ENCODE peak calls at places on chromosomes 7 and 10, in ten cellular contexts. K is stimulated activated CD8-positive, alpha-beta memory T cell treated with anti-CD3 and anti-CD28 coated beads, Interleukin-4, amount 100 ng/mL, for 24 hours; B is chondrocyte; J is activated CD8-positive, alpha-beta memory T cell treated with anti-CD3 and anti-CD28 coated beads for 24 hours; Z is fibroblast of villous mesenchyme; L is cardiac fibroblast; V is fibroblast of the conjunctiva; U is MCF 10A; M is neural crest cell; Q is kidney epithelial cell. G is an unnamed sample.

GRCh38 chr10:87886635-87887034 is 23.2 kb downstream of the PTEN start:
- DNase-seq in K (no peak), B (no peak), J (no peak), Z (no peak), L (no peak), V (no peak), U (no peak), M (no peak), Q (no peak), G (no peak)

GRCh38 chr7:121273467-121274167 is 55.2 kb upstream of the WNT16 start:
- DNase-seq in K (no peak), B (no peak), J (no peak), Z (no peak), L (no peak), V (peak; percentile 17), U (no peak), M (no peak), Q (no peak), G (no peak)

GRCh38 chr7:128739990-128740682 is 977 bp downstream of the CALU start:
- DNase-seq in K (no peak), B (no peak), J (no peak), Z (no peak), L (no peak), V (no peak), U (no peak), M (no peak), Q (no peak), G (no peak)

GRCh38 chr7:20240080-20240926 is 23.1 kb upstream of the MACC1 start:
- DNase-seq in K (no peak), B (no peak), J (no peak), Z (no peak), L (no peak), V (no peak), U (no peak), M (no peak), Q (no peak), G (no peak)

GRCh38 chr10:12455774-12456173 is 106.4 kb downstream of the CAMK1D start:
- DNase-seq in K (no peak), B (no peak), J (no peak), Z (no peak), L (peak; percentile 7), V (no peak), U (peak; percentile 27), M (no peak), Q (no peak), G (no peak)

GRCh38 chr7:73856941-73857340 is 4.0 kb upstream of the TMEM270 start:
- DNase-seq in K (no peak), B (no peak), J (no peak), Z (no peak), L (no peak), V (no peak), U (no peak), M (no peak), Q (no peak), G (no peak)

GRCh38 chr10:132036887-132037675 is 28.7 kb upstream of the JAKMIP3 start:
- DNase-seq in K (no peak), B (peak; percentile 69), J (no peak), Z (no peak), L (peak; percentile 5), V (no peak), U (no peak), M (no peak), Q (no peak), G (no peak)

GRCh38 chr7:98066934-98067507 is 39.6 kb upstream of the LMTK2 start:
- DNase-seq in K (no peak), B (no peak), J (no peak), Z (peak; percentile 41), L (no peak), V (no peak), U (no peak), M (no peak), Q (no peak), G (no peak)

GRCh38 chr10:21279217-21279575 is 246.3 kb downstream of the SKIDA1 start:
- DNase-seq in K (no peak), B (no peak), J (no peak), Z (no peak), L (no peak), V (no peak), U (no peak), M (no peak), Q (no peak), G (no peak)

GRCh38 chr10:112307631-112308502 is 24.7 kb downstream of the TECTB start:
- DNase-seq in K (no peak), B (no peak), J (peak; percentile 57), Z (peak; percentile 51), L (peak; percentile 61), V (peak; percentile 8), U (peak; percentile 74), M (peak; percentile 28), Q (no peak), G (no peak)

GRCh38 chr10:113992601-113993011 is 51.1 kb upstream of the ADRB1 start:
- DNase-seq in K (no peak), B (no peak), J (no peak), Z (no peak), L (no peak), V (no peak), U (peak; percentile 15), M (no peak), Q (no peak), G (no peak)

GRCh38 chr10:102233997-102234396 is 7.3 kb downstream of the PITX3 start:
- DNase-seq in K (no peak), B (no peak), J (no peak), Z (no peak), L (no peak), V (no peak), U (no peak), M (no peak), Q (no peak), G (no peak)

GRCh38 chr7:132066776-132067175 is 509.5 kb downstream of the PLXNA4 start:
- DNase-seq in K (no peak), B (no peak), J (no peak), Z (peak; percentile 13), L (peak; percentile 38), V (no peak), U (no peak), M (no peak), Q (no peak), G (no peak)

GRCh38 chr7:48255046-48255445 is 83.8 kb downstream of the ABCA13 start:
- DNase-seq in K (no peak), B (no peak), J (no peak), Z (peak; percentile 52), L (peak; percentile 55), V (no peak), U (peak; percentile 5), M (no peak), Q (peak; percentile 31), G (no peak)

GRCh38 chr10:24722131-24722675 is 1.5 kb downstream of the ARHGAP21 start:
- DNase-seq in K (no peak), B (no peak), J (no peak), Z (no peak), L (peak; percentile 40), V (no peak), U (peak; percentile 38), M (no peak), Q (no peak), G (no peak)

GRCh38 chr7:75638607-75639070 is 100.1 kb downstream of the HIP1 start:
- DNase-seq in K (no peak), B (no peak), J (peak; percentile 59), Z (peak; percentile 36), L (peak; percentile 22), V (no peak), U (peak; percentile 52), M (peak; percentile 51), Q (no peak), G (no peak)

GRCh38 chr10:91758303-91759146 is 39.7 kb upstream of the TNKS2 start:
- DNase-seq in K (no peak), B (no peak), J (no peak), Z (peak; percentile 70), L (peak; percentile 77), V (peak; percentile 58), U (peak; percentile 52), M (no peak), Q (peak; percentile 38), G (no peak)

GRCh38 chr7:67854784-67855183 is 858.2 kb downstream of the TYW1 start:
- DNase-seq in K (no peak), B (no peak), J (no peak), Z (no peak), L (no peak), V (no peak), U (no peak), M (no peak), Q (no peak), G (no peak)

GRCh38 chr10:132488231-132488821 is 49.3 kb upstream of the INPP5A start:
- DNase-seq in K (no peak), B (peak; percentile 92), J (no peak), Z (no peak), L (no peak), V (no peak), U (no peak), M (no peak), Q (no peak), G (no peak)

GRCh38 chr10:89278034-89278535 is 23.8 kb upstream of the IFIT2 start:
- DNase-seq in K (no peak), B (no peak), J (no peak), Z (peak; percentile 98), L (peak; percentile 98), V (peak; percentile 93), U (peak; percentile 98), M (no peak), Q (peak; percentile 96), G (peak; percentile 98)

GRCh38 chr10:22606164-22606614 is 108.2 kb downstream of the PIP4K2A start:
- DNase-seq in K (no peak), B (no peak), J (peak; percentile 62), Z (peak; percentile 85), L (peak; percentile 48), V (no peak), U (peak; percentile 29), M (no peak), Q (no peak), G (no peak)

GRCh38 chr7:136359333-136359903 is 382.3 kb upstream of the MTPN start:
- DNase-seq in K (no peak), B (no peak), J (no peak), Z (no peak), L (no peak), V (no peak), U (no peak), M (no peak), Q (no peak), G (no peak)

GRCh38 chr7:14233026-14233897 is 243.8 kb upstream of the ETV1 start:
- DNase-seq in K (no peak), B (no peak), J (no peak), Z (no peak), L (peak; percentile 59), V (no peak), U (no peak), M (no peak), Q (peak; percentile 9), G (no peak)

GRCh38 chr10:49138361-49138891 is 4.6 kb upstream of the FAM170B start:
- DNase-seq in K (no peak), B (no peak), J (peak; percentile 24), Z (peak; percentile 37), L (peak; percentile 30), V (no peak), U (no peak), M (no peak), Q (no peak), G (no peak)

GRCh38 chr10:34834274-34834673 is 19.2 kb upstream of the PARD3 start:
- DNase-seq in K (no peak), B (no peak), J (no peak), Z (no peak), L (no peak), V (no peak), U (peak; percentile 65), M (no peak), Q (no peak), G (no peak)

GRCh38 chr7:45638916-45639315 is 64.7 kb downstream of the ADCY1 start:
- DNase-seq in K (no peak), B (no peak), J (no peak), Z (no peak), L (no peak), V (no peak), U (no peak), M (no peak), Q (no peak), G (no peak)

GRCh38 chr10:91590142-91590903 is 42.5 kb downstream of the PPP1R3C start:
- DNase-seq in K (no peak), B (no peak), J (no peak), Z (peak; percentile 94), L (peak; percentile 89), V (peak; percentile 93), U (peak; percentile 64), M (no peak), Q (no peak), G (no peak)

GRCh38 chr10:78765726-78766335 is 302.9 kb upstream of the ZMIZ1 start:
- DNase-seq in K (no peak), B (no peak), J (no peak), Z (no peak), L (no peak), V (no peak), U (no peak), M (no peak), Q (no peak), G (no peak)

G was measured in keratinocyte.